ENCODE peak calls at places on chromosomes 2 and 18, in eight cellular contexts. B is stimulated activated CD4-positive, alpha-beta T cell treated with anti-CD3 and anti-CD28 coated beads, Interleukin-12 subunit alpha, Interleukin-12 subunit beta, amount 100 ng/mL, for 48 hours; A is cerebellar cortex; W is tibial nerve; M is aorta; N is kidney tubule cell; T is bronchial epithelial cell; J is caudate nucleus. L is an unnamed sample.

GRCh38 chr18:58392336-58393000 is 236.4 kb downstream of the ALPK2 start:
- DNase-seq in B (no peak), A (peak), W (no peak), M (no peak), N (peak), T (no peak), J (no peak), L (no peak)

GRCh38 chr2:133331437-133331836 is 236.8 kb downstream of the NCKAP5 start:
- DNase-seq in B (no peak), A (no peak), W (no peak), M (no peak), N (peak), T (no peak), J (no peak), L (no peak)

GRCh38 chr2:128563348-128563687 is 244.7 kb upstream of the HS6ST1 start:
- DNase-seq in B (no peak), A (peak), W (peak), M (peak), N (no peak), T (no peak), J (peak), L (peak)

GRCh38 chr18:42442661-42443060 is 487.6 kb downstream of the PIK3C3 start:
- DNase-seq in B (no peak), A (no peak), W (no peak), M (no peak), N (peak), T (no peak), J (no peak), L (no peak)

GRCh38 chr2:18926633-18927524 is 337.5 kb upstream of the NT5C1B start:
- DNase-seq in B (no peak), A (no peak), W (no peak), M (no peak), N (peak), T (no peak), J (no peak), L (no peak)

GRCh38 chr2:143768991-143769390 is 639.8 kb downstream of the ARHGAP15 start:
- DNase-seq in B (no peak), A (no peak), W (no peak), M (no peak), N (no peak), T (no peak), J (no peak), L (no peak)

GRCh38 chr2:20494246-20494645 is 47.4 kb downstream of the RHOB start:
- DNase-seq in B (no peak), A (no peak), W (no peak), M (no peak), N (no peak), T (no peak), J (no peak), L (no peak)

GRCh38 chr2:17070711-17071110 is 405.1 kb upstream of the CYRIA start:
- DNase-seq in B (no peak), A (no peak), W (no peak), M (no peak), N (no peak), T (no peak), J (no peak), L (no peak)

GRCh38 chr2:143936758-143937562 is 583.0 kb downstream of the ZEB2 start:
- DNase-seq in B (no peak), A (no peak), W (no peak), M (peak), N (peak), T (no peak), J (peak), L (peak)

GRCh38 chr2:11710210-11710609 is 36.2 kb upstream of the LPIN1 start:
- DNase-seq in B (no peak), A (no peak), W (no peak), M (no peak), N (peak), T (peak), J (no peak), L (no peak)

GRCh38 chr2:109685453-109685852 is 71.3 kb downstream of the SOWAHC start:
- DNase-seq in B (no peak), A (no peak), W (no peak), M (no peak), N (no peak), T (no peak), J (no peak), L (no peak)

GRCh38 chr2:43273477-43273876 is 47.1 kb upstream of the ZFP36L2 start:
- DNase-seq in B (no peak), A (no peak), W (no peak), M (no peak), N (peak), T (no peak), J (no peak), L (no peak)

GRCh38 chr2:109407401-109408335 is 206.1 kb downstream of the SEPTIN10 start:
- DNase-seq in B (no peak), A (no peak), W (no peak), M (no peak), N (no peak), T (peak), J (no peak), L (no peak)

GRCh38 chr2:118047273-118047898 is 33.5 kb upstream of the CCDC93 start:
- DNase-seq in B (no peak), A (no peak), W (no peak), M (no peak), N (peak), T (peak), J (no peak), L (no peak)

GRCh38 chr18:55927831-55928230 is 339.8 kb upstream of the TCF4 start:
- DNase-seq in B (no peak), A (no peak), W (no peak), M (no peak), N (no peak), T (peak), J (no peak), L (no peak)

GRCh38 chr2:11187733-11188132 is 32.5 kb downstream of the SLC66A3 start:
- DNase-seq in B (no peak), A (no peak), W (no peak), M (no peak), N (no peak), T (no peak), J (no peak), L (no peak)